ENCODE peak calls at places on chromosomes 5 and 9, in seven cellular contexts. N, Y, D, H, W, L and A are unnamed samples.

GRCh38 chr9:121992571-121993212 is 100.4 kb downstream of the TTLL11 start:
- DNase-seq in N (peak), Y (peak), H (peak), L (no peak), W (peak), D (peak), A (peak)

GRCh38 chr5:153659337-153659736 is 168.9 kb downstream of the GRIA1 start:
- DNase-seq in W (no peak), H (no peak), D (no peak), N (no peak), L (no peak), Y (peak), A (no peak)

GRCh38 chr9:93270976-93271375 is 87.0 kb downstream of the WNK2 start:
- DNase-seq in L (no peak), Y (no peak), W (no peak), N (no peak), D (peak), H (no peak), A (no peak)

GRCh38 chr5:14268738-14269137 is 125.6 kb downstream of the TRIO start:
- DNase-seq in D (no peak), W (no peak), N (peak), Y (peak), L (no peak), H (no peak), A (no peak)

GRCh38 chr5:145775411-145775810 is 59.7 kb downstream of the PRELID2 start:
- DNase-seq in N (no peak), W (no peak), Y (no peak), H (no peak), D (no peak), L (no peak), A (no peak)

GRCh38 chr9:126551812-126552211 is 61.9 kb upstream of the LMX1B start:
- DNase-seq in H (no peak), Y (no peak), D (no peak), L (no peak), N (no peak), W (no peak), A (no peak)

GRCh38 chr5:167759411-167759821 is 532.0 kb upstream of the WWC1 start:
- DNase-seq in W (no peak), D (no peak), Y (peak), H (no peak), L (no peak), N (no peak), A (peak)

GRCh38 chr9:123368481-123369153 is 12.6 kb downstream of the CRB2 start:
- DNase-seq in L (no peak), H (no peak), Y (no peak), W (no peak), D (no peak), N (no peak), A (no peak)

GRCh38 chr5:101260857-101261256 is 357.8 kb upstream of the ST8SIA4 start:
- DNase-seq in L (no peak), D (no peak), W (no peak), Y (no peak), H (no peak), N (no peak), A (no peak)

GRCh38 chr9:96067004-96067403 is 191.5 kb downstream of the ERCC6L2 start:
- DNase-seq in W (peak), H (no peak), L (no peak), D (no peak), N (no peak), Y (no peak), A (no peak)

GRCh38 chr9:96068511-96068910 is 193.0 kb downstream of the ERCC6L2 start:
- DNase-seq in L (no peak), N (peak), W (no peak), Y (no peak), D (no peak), H (no peak), A (no peak)

GRCh38 chr9:96065482-96066251 is 190.2 kb downstream of the ERCC6L2 start:
- DNase-seq in H (no peak), Y (no peak), N (no peak), W (no peak), D (no peak), L (no peak), A (no peak)

GRCh38 chr9:96069821-96070220 is 194.3 kb downstream of the ERCC6L2 start:
- DNase-seq in W (no peak), H (no peak), L (no peak), D (no peak), Y (no peak), N (no peak), A (no peak)

GRCh38 chr9:96067551-96068076 is 192.1 kb downstream of the ERCC6L2 start:
- DNase-seq in L (no peak), N (peak), Y (no peak), D (no peak), W (no peak), H (no peak), A (no peak)
- H3K27ac ChIP-seq in L (peak), N (peak), Y (no peak), D (no peak), W (peak), H (no peak), A (no peak)

DNA sequence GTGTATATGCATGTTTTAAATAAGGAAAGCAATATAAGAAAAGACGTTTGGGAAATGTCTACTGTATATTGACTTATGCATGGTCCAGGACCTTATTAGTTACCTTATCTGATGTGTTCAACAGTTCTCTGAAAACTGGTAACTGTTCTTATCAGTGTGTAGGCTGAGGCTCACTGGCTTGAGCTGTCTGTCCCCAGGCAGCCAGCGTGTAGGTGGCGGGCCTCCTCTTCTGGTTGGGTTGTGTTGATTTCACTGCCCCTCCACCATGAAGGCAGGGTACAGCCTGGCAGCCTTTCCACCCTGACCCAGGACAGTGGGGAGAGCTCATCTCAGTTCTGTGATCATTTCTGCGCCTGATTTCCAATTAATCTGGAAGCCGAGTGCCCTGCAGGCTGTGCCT is 38.7 kb upstream of the SEMA4D start:
- DNase-seq in W (no peak), Y (no peak), D (no peak), L (no peak), H (no peak), N (no peak), A (no peak)
- H3K27ac ChIP-seq in W (no peak), Y (no peak), D (peak), L (no peak), H (no peak), N (no peak), A (no peak)

GRCh38 chr5:133121611-133122150 is 69.9 kb downstream of the HSPA4 start:
- DNase-seq in W (no peak), Y (no peak), H (no peak), D (no peak), L (no peak), N (no peak), A (no peak)

GRCh38 chr5:133123297-133123696 is 71.5 kb downstream of the HSPA4 start:
- DNase-seq in N (no peak), H (no peak), W (no peak), D (peak), Y (no peak), L (no peak), A (no peak)

GRCh38 chr5:133121080-133121479 is 69.3 kb downstream of the HSPA4 start:
- DNase-seq in Y (peak), H (no peak), N (no peak), D (peak), W (no peak), L (no peak), A (no peak)

GRCh38 chr5:133124891-133125290 is 73.1 kb downstream of the HSPA4 start:
- DNase-seq in D (no peak), N (no peak), H (no peak), W (no peak), L (no peak), Y (no peak), A (no peak)

GRCh38 chr5:133122711-133123110 is 70.9 kb downstream of the HSPA4 start:
- DNase-seq in Y (no peak), H (no peak), L (no peak), D (peak), N (no peak), W (no peak), A (no peak)
- H3K27ac ChIP-seq in Y (no peak), H (no peak), L (no peak), D (no peak), N (peak), W (no peak), A (no peak)

DNA sequence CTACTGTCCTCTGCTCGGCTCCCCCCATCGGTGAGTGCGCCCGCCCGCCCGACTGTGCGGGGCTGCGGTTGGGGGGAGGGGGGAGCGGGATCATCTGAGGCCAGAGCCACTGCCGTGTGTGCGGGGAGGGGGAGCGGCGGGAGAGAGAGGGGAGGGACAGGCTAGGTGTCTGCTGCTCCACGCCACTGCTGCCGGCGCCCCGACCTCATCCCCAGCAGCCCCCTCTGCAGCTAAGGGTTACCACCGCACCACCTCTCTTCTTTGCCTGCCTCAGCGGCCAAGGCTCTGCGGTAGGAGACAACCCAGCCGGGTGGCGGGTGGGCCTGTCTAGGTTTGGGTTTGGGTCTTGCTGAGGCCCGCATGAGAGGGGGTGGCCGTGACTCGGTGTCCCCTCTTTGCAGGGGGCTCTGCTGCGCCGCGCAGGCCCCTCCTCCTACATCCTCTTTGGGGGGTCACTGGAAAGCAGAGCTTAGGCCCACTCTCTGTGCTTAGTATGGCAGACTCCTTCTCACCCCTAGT is 670 bp upstream of the PURA start:
- DNase-seq in D (peak), H (no peak), Y (no peak), W (peak), N (no peak), L (peak), A (no peak)
- H3K27ac ChIP-seq in D (peak), H (peak), Y (peak), W (peak), N (peak), L (peak), A (peak)

GRCh38 chr5:79934681-79935080 is 56.4 kb downstream of the MTX3 start:
- DNase-seq in H (no peak), D (no peak), N (no peak), Y (no peak), W (no peak), L (no peak), A (no peak)

GRCh38 chr5:79938468-79938867 is 52.6 kb downstream of the MTX3 start:
- DNase-seq in Y (no peak), L (no peak), W (no peak), H (no peak), D (no peak), N (no peak), A (peak)

GRCh38 chr5:79936644-79937216 is 54.3 kb downstream of the MTX3 start:
- DNase-seq in Y (no peak), W (no peak), D (no peak), L (no peak), N (no peak), H (no peak), A (no peak)

GRCh38 chr5:79932510-79933504 is 58.3 kb downstream of the MTX3 start:
- DNase-seq in D (no peak), Y (no peak), W (no peak), L (no peak), H (no peak), N (no peak), A (no peak)

DNA sequence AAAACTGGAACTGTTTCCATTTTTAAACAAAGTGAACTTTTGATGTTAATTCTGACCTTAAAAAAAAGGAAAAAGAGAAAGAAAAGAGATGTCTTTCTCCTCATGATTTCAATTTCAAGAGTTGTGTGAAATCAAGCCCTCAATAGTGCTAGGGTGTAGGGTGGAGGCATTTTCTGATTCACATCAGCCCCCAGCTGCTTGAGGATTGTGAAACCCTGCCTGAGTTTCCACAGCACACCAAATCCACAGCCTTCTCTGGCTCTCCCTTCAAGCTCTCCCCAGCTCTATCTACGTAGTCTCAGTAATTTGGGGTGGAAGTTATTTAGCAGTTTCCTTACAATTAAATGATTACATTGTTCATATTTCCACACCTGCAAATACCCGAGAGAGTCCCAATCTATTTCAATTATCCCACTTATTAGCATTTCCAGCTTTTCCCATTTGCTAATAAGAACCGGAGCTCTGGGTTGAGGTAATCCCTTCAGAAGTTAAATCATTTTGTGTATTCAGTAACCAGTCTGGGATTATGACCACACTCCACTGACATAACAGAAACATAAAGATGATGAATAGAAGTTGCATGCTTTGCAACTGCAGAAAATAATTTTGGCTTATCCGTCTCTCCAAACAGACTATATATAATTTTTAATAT is 54.9 kb downstream of the MTX3 start:
- DNase-seq in H (no peak), D (no peak), N (peak), L (no peak), Y (no peak), W (peak), A (no peak)
- H3K27ac ChIP-seq in H (no peak), D (no peak), N (peak), L (no peak), Y (no peak), W (peak), A (peak)

DNA sequence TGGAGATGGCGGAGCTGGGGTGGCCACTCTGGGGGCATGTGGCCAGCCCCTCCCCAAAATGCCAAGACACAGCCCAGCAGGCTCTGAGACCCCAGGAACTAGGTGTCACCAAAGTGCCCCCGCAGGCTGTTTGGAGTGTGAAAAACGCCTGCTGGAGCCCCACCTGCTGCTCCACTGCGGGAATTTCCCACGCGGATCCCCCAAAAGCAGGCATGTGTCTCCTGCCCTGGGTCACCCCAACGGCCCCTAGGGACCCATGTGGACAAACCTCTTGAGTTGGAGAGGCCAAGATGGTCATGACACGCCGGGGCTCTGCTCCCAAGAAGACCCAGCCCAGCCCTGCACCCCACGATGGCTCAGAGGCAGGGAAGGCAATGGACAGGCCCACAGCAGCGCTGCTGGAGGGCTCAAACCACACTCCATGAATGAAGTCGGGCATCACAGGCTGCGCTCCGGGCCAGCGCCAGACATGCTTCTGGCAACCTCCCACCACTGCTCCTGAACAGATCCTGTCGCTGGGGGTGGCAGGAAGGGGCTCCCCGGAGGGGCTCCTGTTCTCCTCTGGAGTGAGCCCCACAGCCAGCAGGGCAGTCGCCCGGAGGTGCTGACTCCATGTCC is 15.3 kb downstream of the NOTCH1 start:
- DNase-seq in H (no peak), Y (no peak), N (no peak), W (no peak), L (no peak), D (no peak), A (no peak)
- H3K27ac ChIP-seq in H (no peak), Y (no peak), N (peak), W (peak), L (no peak), D (peak), A (no peak)

GRCh38 chr9:116978155-116978554 is 291.1 kb downstream of the TRIM32 start:
- DNase-seq in H (no peak), W (no peak), D (no peak), L (no peak), Y (no peak), N (no peak), A (no peak)
- H3K27ac ChIP-seq in H (no peak), W (no peak), D (no peak), L (no peak), Y (no peak), N (no peak), A (no peak)